ENCODE peak calls at places on chromosomes 6 and 20, in ten cellular contexts. One of them, this sample, is unnamed.

GRCh38 chr20:3686867-3687321 is 5.1 kb upstream of the ADAM33 start:
- DNase-seq in activated naive CD4-positive, alpha-beta T cell: no peak
- DNase-seq in AG09319: peak
- DNase-seq in Daoy: peak
- DNase-seq in stimulated activated CD8-positive, alpha-beta memory T cell treated with anti-CD3 and anti-CD28 coated beads, Interleukin-7, amount 100 ng/mL, for 24 hours: no peak
- DNase-seq in left lung: no peak
- DNase-seq in T-helper 1 cell: no peak
- DNase-seq in NCI-H1105: no peak
- DNase-seq in IMR-90: peak
- DNase-seq in GM04504: peak
- DNase-seq in this sample: peak

GRCh38 chr20:59004493-59004762 is 2.6 kb downstream of the CTSZ start:
- DNase-seq in T-helper 1 cell: peak
- DNase-seq in activated naive CD4-positive, alpha-beta T cell: no peak
- DNase-seq in left lung: peak
- DNase-seq in NCI-H1105: no peak
- DNase-seq in GM04504: no peak
- DNase-seq in Daoy: no peak
- DNase-seq in IMR-90: no peak
- DNase-seq in AG09319: no peak
- DNase-seq in stimulated activated CD8-positive, alpha-beta memory T cell treated with anti-CD3 and anti-CD28 coated beads, Interleukin-7, amount 100 ng/mL, for 24 hours: peak
- DNase-seq in this sample: peak

GRCh38 chr6:110322151-110323003 is 35.8 kb downstream of the METTL24 start:
- DNase-seq in NCI-H1105: no peak
- DNase-seq in activated naive CD4-positive, alpha-beta T cell: no peak
- DNase-seq in T-helper 1 cell: no peak
- DNase-seq in left lung: no peak
- DNase-seq in AG09319: no peak
- DNase-seq in Daoy: no peak
- DNase-seq in IMR-90: no peak
- DNase-seq in GM04504: no peak
- DNase-seq in stimulated activated CD8-positive, alpha-beta memory T cell treated with anti-CD3 and anti-CD28 coated beads, Interleukin-7, amount 100 ng/mL, for 24 hours: no peak
- DNase-seq in this sample: no peak

GRCh38 chr6:134813146-134813545 is 136.8 kb downstream of the ALDH8A1 start:
- DNase-seq in NCI-H1105: no peak
- DNase-seq in IMR-90: peak
- DNase-seq in GM04504: no peak
- DNase-seq in AG09319: peak
- DNase-seq in T-helper 1 cell: no peak
- DNase-seq in Daoy: no peak
- DNase-seq in stimulated activated CD8-positive, alpha-beta memory T cell treated with anti-CD3 and anti-CD28 coated beads, Interleukin-7, amount 100 ng/mL, for 24 hours: no peak
- DNase-seq in activated naive CD4-positive, alpha-beta T cell: no peak
- DNase-seq in left lung: no peak
- DNase-seq in this sample: no peak

GRCh38 chr6:143772110-143772509 is 71.0 kb upstream of the LTV1 start:
- DNase-seq in AG09319: no peak
- DNase-seq in activated naive CD4-positive, alpha-beta T cell: no peak
- DNase-seq in stimulated activated CD8-positive, alpha-beta memory T cell treated with anti-CD3 and anti-CD28 coated beads, Interleukin-7, amount 100 ng/mL, for 24 hours: no peak
- DNase-seq in NCI-H1105: no peak
- DNase-seq in IMR-90: no peak
- DNase-seq in GM04504: no peak
- DNase-seq in left lung: no peak
- DNase-seq in T-helper 1 cell: no peak
- DNase-seq in Daoy: no peak
- DNase-seq in this sample: no peak

GRCh38 chr6:105459049-105459448 is 56.2 kb upstream of the PREP start:
- DNase-seq in NCI-H1105: no peak
- DNase-seq in T-helper 1 cell: no peak
- DNase-seq in stimulated activated CD8-positive, alpha-beta memory T cell treated with anti-CD3 and anti-CD28 coated beads, Interleukin-7, amount 100 ng/mL, for 24 hours: no peak
- DNase-seq in AG09319: no peak
- DNase-seq in left lung: no peak
- DNase-seq in GM04504: no peak
- DNase-seq in Daoy: peak
- DNase-seq in activated naive CD4-positive, alpha-beta T cell: no peak
- DNase-seq in IMR-90: no peak
- DNase-seq in this sample: no peak

GRCh38 chr6:138227316-138227781 is 9.1 kb upstream of the PBOV1 start:
- DNase-seq in activated naive CD4-positive, alpha-beta T cell: no peak
- DNase-seq in NCI-H1105: no peak
- DNase-seq in IMR-90: no peak
- DNase-seq in Daoy: no peak
- DNase-seq in stimulated activated CD8-positive, alpha-beta memory T cell treated with anti-CD3 and anti-CD28 coated beads, Interleukin-7, amount 100 ng/mL, for 24 hours: no peak
- DNase-seq in AG09319: no peak
- DNase-seq in T-helper 1 cell: no peak
- DNase-seq in GM04504: no peak
- DNase-seq in left lung: no peak
- DNase-seq in this sample: no peak

GRCh38 chr20:3072530-3073250 is 1.3 kb downstream of the OXT start:
- DNase-seq in T-helper 1 cell: no peak
- DNase-seq in left lung: no peak
- DNase-seq in stimulated activated CD8-positive, alpha-beta memory T cell treated with anti-CD3 and anti-CD28 coated beads, Interleukin-7, amount 100 ng/mL, for 24 hours: no peak
- DNase-seq in Daoy: no peak
- DNase-seq in AG09319: no peak
- DNase-seq in IMR-90: no peak
- DNase-seq in GM04504: no peak
- DNase-seq in activated naive CD4-positive, alpha-beta T cell: no peak
- DNase-seq in NCI-H1105: no peak
- DNase-seq in this sample: no peak

GRCh38 chr20:45772693-45773092 is 19.0 kb downstream of the WFDC3 start:
- DNase-seq in NCI-H1105: no peak
- DNase-seq in T-helper 1 cell: no peak
- DNase-seq in GM04504: no peak
- DNase-seq in stimulated activated CD8-positive, alpha-beta memory T cell treated with anti-CD3 and anti-CD28 coated beads, Interleukin-7, amount 100 ng/mL, for 24 hours: no peak
- DNase-seq in left lung: no peak
- DNase-seq in activated naive CD4-positive, alpha-beta T cell: no peak
- DNase-seq in AG09319: no peak
- DNase-seq in Daoy: no peak
- DNase-seq in IMR-90: no peak
- DNase-seq in this sample: no peak

This sample was measured in left ventricle myocardium superior.